ENCODE peak calls at places on chromosome 18, in seven cellular contexts. L is H9, U is neuronal stem cell, O is IMR-90, S is mesenchymal stem cell, J is trophoblast cell, Y is H1. Q is an unnamed sample.

GRCh38 chr18:70936160-70936559 is 647.3 kb downstream of the SOCS6 start:
- DNase-seq in S (no peak), U (no peak), L (no peak), J (no peak), Y (no peak), O (no peak), Q (peak; percentile 60)

GRCh38 chr18:72700961-72701710 is 157.0 kb upstream of the CBLN2 start:
- DNase-seq in O (peak; percentile 14), S (peak; percentile 34), Y (no peak), U (no peak), J (peak; percentile 8), L (no peak), Q (peak; percentile 22)

GRCh38 chr18:62186656-62187542 is at the start of the genes PIGN and RELCH:
- DNase-seq in L (peak; percentile 99), U (peak; percentile 99), S (peak; percentile 99), Y (peak; percentile 95), O (peak; percentile 98), J (peak; percentile 99), Q (peak; percentile 100)

GRCh38 chr18:6406910-6407470 is 7.7 kb downstream of the L3MBTL4 start:
- DNase-seq in O (no peak), S (no peak), U (no peak), Y (no peak), J (no peak), L (no peak), Q (no peak)

GRCh38 chr18:35786359-35787042 is 186.0 kb upstream of the RMP24 start:
- DNase-seq in L (no peak), O (no peak), Y (no peak), S (no peak), U (no peak), J (no peak), Q (no peak)

GRCh38 chr18:13568443-13569392 is 157.6 kb downstream of the FAM210A start:
- DNase-seq in S (no peak), J (no peak), Y (no peak), L (no peak), U (no peak), O (no peak), Q (no peak)

GRCh38 chr18:25140144-25140961 is 211.6 kb downstream of the ZNF521 start:
- DNase-seq in Y (no peak), L (no peak), S (no peak), O (no peak), U (no peak), J (no peak), Q (no peak)

GRCh38 chr18:50203801-50204604 is 9.1 kb upstream of the MYO5B start:
- DNase-seq in O (peak; percentile 9), U (peak; percentile 59), Y (no peak), J (peak; percentile 77), L (peak; percentile 82), S (peak; percentile 30), Q (peak; percentile 83)

GRCh38 chr18:35717182-35717581 is 135.6 kb downstream of the GALNT1 start:
- DNase-seq in L (no peak), O (no peak), S (no peak), U (no peak), Y (no peak), J (no peak), Q (no peak)

GRCh38 chr18:76569644-76570415 is 74.8 kb upstream of the ZNF516 start:
- DNase-seq in Y (no peak), J (no peak), L (no peak), U (no peak), O (no peak), S (no peak), Q (no peak)

GRCh38 chr18:13382683-13382989 is 164.1 kb downstream of the LDLRAD4 start:
- DNase-seq in L (peak; percentile 12), U (no peak), O (no peak), J (no peak), Y (no peak), S (no peak), Q (no peak)

GRCh38 chr18:8942909-8943545 is 159.5 kb upstream of the NDUFV2 start:
- DNase-seq in L (no peak), U (no peak), S (no peak), J (peak; percentile 26), O (no peak), Y (no peak), Q (no peak)

GRCh38 chr18:10133516-10133915 is 219.7 kb downstream of the VAPA start:
- DNase-seq in S (no peak), Y (no peak), O (no peak), U (no peak), J (no peak), L (no peak), Q (no peak)

GRCh38 chr18:54946149-54946581 is 13.1 kb downstream of the CCDC68 start:
- DNase-seq in J (peak; percentile 71), Y (no peak), L (no peak), S (peak; percentile 56), O (peak; percentile 33), U (no peak), Q (no peak)

GRCh38 chr18:27661320-27662049 is 476.4 kb upstream of the CHST9 start:
- DNase-seq in L (no peak), S (no peak), U (peak; percentile 88), Y (peak; percentile 13), O (no peak), J (no peak), Q (no peak)

GRCh38 chr18:67410075-67410474 is 106.4 kb downstream of the DSEL start:
- DNase-seq in Y (no peak), J (no peak), U (no peak), O (peak; percentile 31), L (no peak), S (no peak), Q (no peak)

GRCh38 chr18:76822510-76823165 is at the start of gene ZNF236:
- DNase-seq in O (peak; percentile 77), S (peak; percentile 80), Y (no peak), L (peak; percentile 57), U (peak; percentile 77), J (peak; percentile 80), Q (peak; percentile 81)

GRCh38 chr18:79900610-79901570 is 50.6 kb downstream of the SLC66A2 start:
- DNase-seq in L (no peak), O (no peak), U (no peak), J (no peak), S (no peak), Y (no peak), Q (no peak)

GRCh38 chr18:78939105-78939504 is 40.5 kb upstream of the SALL3 start:
- DNase-seq in S (no peak), Y (no peak), O (no peak), L (no peak), U (no peak), J (no peak), Q (no peak)

GRCh38 chr18:63895190-63895589 is 7.7 kb downstream of the SERPINB2 start:
- DNase-seq in L (no peak), J (no peak), O (no peak), Y (no peak), S (no peak), U (no peak), Q (no peak)

GRCh38 chr18:63894367-63894766 is 6.9 kb downstream of the SERPINB2 start:
- DNase-seq in J (no peak), O (no peak), L (no peak), U (no peak), Y (no peak), S (no peak), Q (no peak)

GRCh38 chr18:63903981-63904570 is 3.7 kb upstream of the SERPINB10 start:
- DNase-seq in U (no peak), O (no peak), Y (no peak), J (no peak), L (no peak), S (no peak), Q (no peak)

GRCh38 chr18:63897072-63897471 is 9.6 kb downstream of the SERPINB2 start:
- DNase-seq in J (no peak), Y (no peak), L (no peak), S (peak; percentile 36), O (no peak), U (no peak), Q (peak; percentile 20)

GRCh38 chr18:63899206-63899605 is 8.6 kb upstream of the SERPINB10 start:
- DNase-seq in J (no peak), Y (no peak), O (no peak), S (no peak), U (no peak), L (no peak), Q (no peak)
- H3K4ac ChIP-seq in J (no peak overlapping the region), Y (no peak overlapping the region), O (no peak overlapping the region), S (no peak overlapping the region), U (no peak overlapping the region), L (no peak overlapping the region), Q (no peak overlapping the region)

GRCh38 chr18:48583568-48583967 is 44.7 kb downstream of the CTIF start:
- DNase-seq in L (no peak), Y (no peak), U (no peak), J (no peak), S (no peak), O (peak; percentile 26), Q (no peak)

GRCh38 chr18:48580782-48581181 is 42.0 kb downstream of the CTIF start:
- DNase-seq in O (no peak), Y (peak; percentile 13), L (peak; percentile 67), S (no peak), U (no peak), J (peak; percentile 94), Q (peak; percentile 92)

GRCh38 chr18:48581206-48581605 is 42.4 kb downstream of the CTIF start:
- DNase-seq in S (no peak), U (no peak), L (no peak), J (no peak), Y (no peak), O (no peak), Q (no peak)

GRCh38 chr18:48581941-48582340 is 43.1 kb downstream of the CTIF start:
- DNase-seq in S (no peak), U (no peak), L (no peak), J (no peak), O (no peak), Y (no peak), Q (no peak)

GRCh38 chr18:48582946-48583345 is 44.1 kb downstream of the CTIF start:
- DNase-seq in J (no peak), L (no peak), S (no peak), U (no peak), Y (no peak), O (no peak), Q (peak; percentile 62)
- H2AK5ac ChIP-seq in J (no peak overlapping the region), L (no peak overlapping the region), S (no peak overlapping the region), U (peak overlapping the region; percentile 66), Y (no peak overlapping the region), O (no peak overlapping the region), Q (no peak overlapping the region)

DNA sequence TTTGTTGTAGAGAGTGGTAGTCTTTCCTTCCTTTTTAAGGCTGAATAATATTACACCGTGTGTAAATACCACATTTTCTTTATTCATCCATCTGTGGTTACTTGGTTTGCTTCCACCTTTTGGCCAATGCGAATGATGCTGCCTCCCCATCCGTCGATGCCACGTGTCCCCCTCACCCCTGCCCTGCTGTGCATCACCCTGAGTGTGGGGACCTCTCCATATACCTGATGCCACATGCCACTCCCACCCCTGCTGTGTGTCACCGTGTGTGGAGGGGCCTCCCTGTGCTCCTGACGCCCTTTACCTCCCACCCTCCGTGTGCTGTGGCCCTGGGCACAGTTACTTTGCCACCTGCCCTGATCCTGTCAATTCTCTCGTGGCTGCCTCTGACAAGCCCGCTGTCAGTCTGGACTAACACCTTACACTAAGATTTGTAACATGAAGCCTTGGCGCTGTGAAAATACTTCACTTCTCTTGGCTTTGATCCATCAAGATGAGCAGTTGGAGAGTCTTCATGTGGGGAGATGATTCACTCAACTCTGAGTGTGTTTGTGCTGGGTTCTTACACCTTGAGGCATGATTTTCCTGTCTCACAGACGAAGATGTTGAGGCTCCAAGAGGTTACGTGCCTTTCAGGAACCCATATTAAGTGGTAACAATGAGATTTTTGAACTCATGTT is 234.0 kb downstream of the ZNF407 start:
- DNase-seq in U (no peak), Y (no peak), J (no peak), S (no peak), O (peak; percentile 45), L (no peak), Q (no peak)
- H3K4ac ChIP-seq in U (no peak overlapping the region), Y (no peak overlapping the region), J (peak overlapping the region; percentile 3), S (no peak overlapping the region), O (no peak overlapping the region), L (no peak overlapping the region), Q (no peak overlapping the region)

GRCh38 chr18:58334061-58334460 is 290.0 kb downstream of the NEDD4L start:
- DNase-seq in L (no peak), U (no peak), O (no peak), J (no peak), Y (no peak), S (no peak), Q (no peak)
- H2AK5ac ChIP-seq in L (no peak overlapping the region), U (no peak overlapping the region), O (no peak overlapping the region), J (no peak overlapping the region), Y (no peak overlapping the region), S (no peak overlapping the region), Q (no peak overlapping the region)

Q was measured in mesendoderm.